ENCODE peak calls at places on chromosome 14, in nine cellular contexts. One of them, this sample, is unnamed.

GRCh38 chr14:70011098-70011497 is 131.9 kb downstream of the SMOC1 start:
- DNase-seq in AG09319: no peak
- DNase-seq in AG04450: no peak
- DNase-seq in neural crest cell: no peak
- DNase-seq in stimulated activated naive CD4-positive, alpha-beta T cell treated with Interleukin-2 at 50 U/mL for 16 hours: no peak
- DNase-seq in T follicular helper cell: no peak
- DNase-seq in amygdala: no peak
- DNase-seq in HuH-7.5: no peak
- DNase-seq in AG08395: no peak
- DNase-seq in this sample: no peak

GRCh38 chr14:94514351-94514750 is 5.1 kb upstream of the SERPINA12 start:
- DNase-seq in AG09319: no peak
- DNase-seq in AG04450: no peak
- DNase-seq in neural crest cell: no peak
- DNase-seq in stimulated activated naive CD4-positive, alpha-beta T cell treated with Interleukin-2 at 50 U/mL for 16 hours: no peak
- DNase-seq in T follicular helper cell: no peak
- DNase-seq in amygdala: no peak
- DNase-seq in HuH-7.5: no peak
- DNase-seq in AG08395: no peak
- DNase-seq in this sample: no peak

GRCh38 chr14:90654831-90655276 is 161.4 kb downstream of the TTC7B start:
- DNase-seq in AG09319: no peak
- DNase-seq in AG04450: no peak
- DNase-seq in neural crest cell: no peak
- DNase-seq in stimulated activated naive CD4-positive, alpha-beta T cell treated with Interleukin-2 at 50 U/mL for 16 hours: no peak
- DNase-seq in T follicular helper cell: no peak
- DNase-seq in amygdala: no peak
- DNase-seq in HuH-7.5: no peak
- DNase-seq in AG08395: no peak
- DNase-seq in this sample: peak; percentile 34

GRCh38 chr14:58663494-58664111 is 25.8 kb downstream of the DACT1 start:
- DNase-seq in AG09319: no peak
- DNase-seq in AG04450: peak; percentile 65
- DNase-seq in neural crest cell: no peak
- DNase-seq in stimulated activated naive CD4-positive, alpha-beta T cell treated with Interleukin-2 at 50 U/mL for 16 hours: no peak
- DNase-seq in T follicular helper cell: no peak
- DNase-seq in amygdala: no peak
- DNase-seq in HuH-7.5: no peak
- DNase-seq in AG08395: peak; percentile 41
- DNase-seq in this sample: no peak

GRCh38 chr14:72443991-72444431 is 449.9 kb downstream of the DPF3 start:
- DNase-seq in AG09319: no peak
- DNase-seq in AG04450: no peak
- DNase-seq in neural crest cell: no peak
- DNase-seq in stimulated activated naive CD4-positive, alpha-beta T cell treated with Interleukin-2 at 50 U/mL for 16 hours: peak; percentile 37
- DNase-seq in T follicular helper cell: no peak
- DNase-seq in amygdala: no peak
- DNase-seq in HuH-7.5: no peak
- DNase-seq in AG08395: no peak
- DNase-seq in this sample: no peak

GRCh38 chr14:77318006-77318553 is 2.6 kb downstream of the POMT2 start:
- DNase-seq in AG09319: no peak
- DNase-seq in AG04450: no peak
- DNase-seq in neural crest cell: no peak
- DNase-seq in stimulated activated naive CD4-positive, alpha-beta T cell treated with Interleukin-2 at 50 U/mL for 16 hours: no peak
- DNase-seq in T follicular helper cell: no peak
- DNase-seq in amygdala: peak; percentile 52
- DNase-seq in HuH-7.5: no peak
- DNase-seq in AG08395: no peak
- DNase-seq in this sample: no peak

GRCh38 chr14:100532154-100532915 is 54.9 kb downstream of the BEGAIN start:
- DNase-seq in AG09319: no peak
- DNase-seq in AG04450: no peak
- DNase-seq in neural crest cell: peak; percentile 0
- DNase-seq in stimulated activated naive CD4-positive, alpha-beta T cell treated with Interleukin-2 at 50 U/mL for 16 hours: no peak
- DNase-seq in T follicular helper cell: no peak
- DNase-seq in amygdala: no peak
- DNase-seq in HuH-7.5: no peak
- DNase-seq in AG08395: no peak
- DNase-seq in this sample: no peak

GRCh38 chr14:22416193-22416592 is 172.8 kb downstream of the DAD1 start:
- DNase-seq in AG09319: no peak
- DNase-seq in AG04450: no peak
- DNase-seq in neural crest cell: no peak
- DNase-seq in stimulated activated naive CD4-positive, alpha-beta T cell treated with Interleukin-2 at 50 U/mL for 16 hours: no peak
- DNase-seq in T follicular helper cell: no peak
- DNase-seq in amygdala: no peak
- DNase-seq in HuH-7.5: no peak
- DNase-seq in AG08395: no peak
- DNase-seq in this sample: no peak

GRCh38 chr14:58298477-58298879 is at the start of gene ARID4A:
- DNase-seq in AG09319: no peak
- DNase-seq in AG04450: no peak
- DNase-seq in neural crest cell: peak; percentile 59
- DNase-seq in stimulated activated naive CD4-positive, alpha-beta T cell treated with Interleukin-2 at 50 U/mL for 16 hours: no peak
- DNase-seq in T follicular helper cell: peak; percentile 82
- DNase-seq in amygdala: no peak
- DNase-seq in HuH-7.5: peak; percentile 9
- DNase-seq in AG08395: peak; percentile 3
- DNase-seq in this sample: no peak

GRCh38 chr14:90624732-90625444 is 191.3 kb downstream of the TTC7B start:
- DNase-seq in AG09319: no peak
- DNase-seq in AG04450: no peak
- DNase-seq in neural crest cell: no peak
- DNase-seq in stimulated activated naive CD4-positive, alpha-beta T cell treated with Interleukin-2 at 50 U/mL for 16 hours: no peak
- DNase-seq in T follicular helper cell: no peak
- DNase-seq in amygdala: no peak
- DNase-seq in HuH-7.5: no peak
- DNase-seq in AG08395: no peak
- DNase-seq in this sample: peak; percentile 95

GRCh38 chr14:104281768-104282301 is 143.4 kb downstream of the KIF26A start:
- DNase-seq in AG09319: no peak
- DNase-seq in AG04450: no peak
- DNase-seq in neural crest cell: no peak
- DNase-seq in stimulated activated naive CD4-positive, alpha-beta T cell treated with Interleukin-2 at 50 U/mL for 16 hours: no peak
- DNase-seq in T follicular helper cell: no peak
- DNase-seq in amygdala: no peak
- DNase-seq in HuH-7.5: no peak
- DNase-seq in AG08395: no peak
- DNase-seq in this sample: no peak

GRCh38 chr14:94125659-94126418 is 3.6 kb downstream of the IFI27L2 start:
- DNase-seq in AG09319: no peak
- DNase-seq in AG04450: no peak
- DNase-seq in neural crest cell: no peak
- DNase-seq in stimulated activated naive CD4-positive, alpha-beta T cell treated with Interleukin-2 at 50 U/mL for 16 hours: no peak
- DNase-seq in T follicular helper cell: no peak
- DNase-seq in amygdala: no peak
- DNase-seq in HuH-7.5: no peak
- DNase-seq in AG08395: no peak
- DNase-seq in this sample: no peak

GRCh38 chr14:59698793-59699192 is 122.2 kb upstream of the CCDC175 start:
- DNase-seq in AG09319: no peak
- DNase-seq in AG04450: no peak
- DNase-seq in neural crest cell: no peak
- DNase-seq in stimulated activated naive CD4-positive, alpha-beta T cell treated with Interleukin-2 at 50 U/mL for 16 hours: no peak
- DNase-seq in T follicular helper cell: no peak
- DNase-seq in amygdala: no peak
- DNase-seq in HuH-7.5: no peak
- DNase-seq in AG08395: no peak
- DNase-seq in this sample: no peak

GRCh38 chr14:24314377-24315193 is 3.3 kb downstream of the LTB4R start:
- DNase-seq in AG09319: no peak
- DNase-seq in AG04450: no peak
- DNase-seq in neural crest cell: no peak
- DNase-seq in stimulated activated naive CD4-positive, alpha-beta T cell treated with Interleukin-2 at 50 U/mL for 16 hours: no peak
- DNase-seq in T follicular helper cell: no peak
- DNase-seq in amygdala: no peak
- DNase-seq in HuH-7.5: no peak
- DNase-seq in AG08395: no peak
- DNase-seq in this sample: no peak

GRCh38 chr14:22047105-22047504 is 373.5 kb upstream of the OR4E1 start:
- DNase-seq in AG09319: no peak
- DNase-seq in AG04450: no peak
- DNase-seq in neural crest cell: peak; percentile 5
- DNase-seq in stimulated activated naive CD4-positive, alpha-beta T cell treated with Interleukin-2 at 50 U/mL for 16 hours: no peak
- DNase-seq in T follicular helper cell: peak; percentile 8
- DNase-seq in amygdala: peak; percentile 8
- DNase-seq in HuH-7.5: peak; percentile 4
- DNase-seq in AG08395: no peak
- DNase-seq in this sample: no peak

GRCh38 chr14:95267306-95267705 is 52.4 kb downstream of the CLMN start:
- DNase-seq in AG09319: no peak
- DNase-seq in AG04450: no peak
- DNase-seq in neural crest cell: no peak
- DNase-seq in stimulated activated naive CD4-positive, alpha-beta T cell treated with Interleukin-2 at 50 U/mL for 16 hours: no peak
- DNase-seq in T follicular helper cell: no peak
- DNase-seq in amygdala: no peak
- DNase-seq in HuH-7.5: no peak
- DNase-seq in AG08395: no peak
- DNase-seq in this sample: no peak

GRCh38 chr14:25003537-25003936 is 46.4 kb downstream of the STXBP6 start:
- DNase-seq in AG09319: no peak
- DNase-seq in AG04450: no peak
- DNase-seq in neural crest cell: no peak
- DNase-seq in stimulated activated naive CD4-positive, alpha-beta T cell treated with Interleukin-2 at 50 U/mL for 16 hours: no peak
- DNase-seq in T follicular helper cell: no peak
- DNase-seq in amygdala: no peak
- DNase-seq in HuH-7.5: no peak
- DNase-seq in AG08395: peak; percentile 38
- DNase-seq in this sample: no peak

GRCh38 chr14:51604078-51604477 is 47.6 kb upstream of the FRMD6 start:
- DNase-seq in AG09319: peak; percentile 76
- DNase-seq in AG04450: peak; percentile 67
- DNase-seq in neural crest cell: no peak
- DNase-seq in stimulated activated naive CD4-positive, alpha-beta T cell treated with Interleukin-2 at 50 U/mL for 16 hours: no peak
- DNase-seq in T follicular helper cell: no peak
- DNase-seq in amygdala: no peak
- DNase-seq in HuH-7.5: no peak
- DNase-seq in AG08395: peak; percentile 77
- DNase-seq in this sample: no peak

GRCh38 chr14:73833530-73834257 is 17.9 kb upstream of the PTGR2 start:
- DNase-seq in AG09319: peak; percentile 49
- DNase-seq in AG04450: no peak
- DNase-seq in neural crest cell: peak; percentile 14
- DNase-seq in stimulated activated naive CD4-positive, alpha-beta T cell treated with Interleukin-2 at 50 U/mL for 16 hours: no peak
- DNase-seq in T follicular helper cell: no peak
- DNase-seq in amygdala: peak; percentile 79
- DNase-seq in HuH-7.5: no peak
- DNase-seq in AG08395: peak; percentile 49
- DNase-seq in this sample: no peak

GRCh38 chr14:96100171-96101064 is 61.3 kb downstream of the C14orf132 start:
- DNase-seq in AG09319: peak; percentile 71
- DNase-seq in AG04450: peak; percentile 66
- DNase-seq in neural crest cell: peak; percentile 87
- DNase-seq in stimulated activated naive CD4-positive, alpha-beta T cell treated with Interleukin-2 at 50 U/mL for 16 hours: peak; percentile 28
- DNase-seq in T follicular helper cell: peak; percentile 50
- DNase-seq in amygdala: peak; percentile 65
- DNase-seq in HuH-7.5: peak; percentile 55
- DNase-seq in AG08395: peak; percentile 81
- DNase-seq in this sample: peak; percentile 53

GRCh38 chr14:67514203-67514607 is 18.9 kb upstream of the PLEKHH1 start:
- DNase-seq in AG09319: no peak
- DNase-seq in AG04450: no peak
- DNase-seq in neural crest cell: no peak
- DNase-seq in stimulated activated naive CD4-positive, alpha-beta T cell treated with Interleukin-2 at 50 U/mL for 16 hours: no peak
- DNase-seq in T follicular helper cell: no peak
- DNase-seq in amygdala: no peak
- DNase-seq in HuH-7.5: no peak
- DNase-seq in AG08395: no peak
- DNase-seq in this sample: no peak

GRCh38 chr14:93128785-93129459 is 13.2 kb upstream of the ITPK1 start:
- DNase-seq in AG09319: no peak
- DNase-seq in AG04450: no peak
- DNase-seq in neural crest cell: no peak
- DNase-seq in stimulated activated naive CD4-positive, alpha-beta T cell treated with Interleukin-2 at 50 U/mL for 16 hours: no peak
- DNase-seq in T follicular helper cell: no peak
- DNase-seq in amygdala: no peak
- DNase-seq in HuH-7.5: no peak
- DNase-seq in AG08395: peak; percentile 5
- DNase-seq in this sample: no peak

GRCh38 chr14:103692159-103692558 is 23.1 kb downstream of the XRCC3 start:
- DNase-seq in AG09319: no peak
- DNase-seq in AG04450: no peak
- DNase-seq in neural crest cell: no peak
- DNase-seq in stimulated activated naive CD4-positive, alpha-beta T cell treated with Interleukin-2 at 50 U/mL for 16 hours: no peak
- DNase-seq in T follicular helper cell: no peak
- DNase-seq in amygdala: no peak
- DNase-seq in HuH-7.5: no peak
- DNase-seq in AG08395: no peak
- DNase-seq in this sample: no peak

GRCh38 chr14:72744416-72745120 is 149.3 kb downstream of the DPF3 start:
- DNase-seq in AG09319: no peak
- DNase-seq in AG04450: no peak
- DNase-seq in neural crest cell: no peak
- DNase-seq in stimulated activated naive CD4-positive, alpha-beta T cell treated with Interleukin-2 at 50 U/mL for 16 hours: no peak
- DNase-seq in T follicular helper cell: no peak
- DNase-seq in amygdala: no peak
- DNase-seq in HuH-7.5: no peak
- DNase-seq in AG08395: no peak
- DNase-seq in this sample: no peak

GRCh38 chr14:105439710-105440553 is 20.3 kb downstream of the MTA1 start:
- DNase-seq in AG09319: no peak
- DNase-seq in AG04450: no peak
- DNase-seq in neural crest cell: no peak
- DNase-seq in stimulated activated naive CD4-positive, alpha-beta T cell treated with Interleukin-2 at 50 U/mL for 16 hours: no peak
- DNase-seq in T follicular helper cell: no peak
- DNase-seq in amygdala: peak; percentile 36
- DNase-seq in HuH-7.5: no peak
- DNase-seq in AG08395: peak; percentile 27
- DNase-seq in this sample: peak; percentile 72

GRCh38 chr14:89013098-89013504 is 188.7 kb downstream of the TTC8 start:
- DNase-seq in AG09319: no peak
- DNase-seq in AG04450: no peak
- DNase-seq in neural crest cell: no peak
- DNase-seq in stimulated activated naive CD4-positive, alpha-beta T cell treated with Interleukin-2 at 50 U/mL for 16 hours: no peak
- DNase-seq in T follicular helper cell: no peak
- DNase-seq in amygdala: no peak
- DNase-seq in HuH-7.5: peak; percentile 63
- DNase-seq in AG08395: peak; percentile 19
- DNase-seq in this sample: peak; percentile 16

GRCh38 chr14:60650382-60650961 is 1.2 kb upstream of the SIX1 start:
- DNase-seq in AG09319: no peak
- DNase-seq in AG04450: no peak
- DNase-seq in neural crest cell: no peak
- DNase-seq in stimulated activated naive CD4-positive, alpha-beta T cell treated with Interleukin-2 at 50 U/mL for 16 hours: no peak
- DNase-seq in T follicular helper cell: no peak
- DNase-seq in amygdala: no peak
- DNase-seq in HuH-7.5: no peak
- DNase-seq in AG08395: no peak
- DNase-seq in this sample: no peak

GRCh38 chr14:68703093-68703492 is 89.8 kb downstream of the ZFP36L1 start:
- DNase-seq in AG09319: no peak
- DNase-seq in AG04450: no peak
- DNase-seq in neural crest cell: no peak
- DNase-seq in stimulated activated naive CD4-positive, alpha-beta T cell treated with Interleukin-2 at 50 U/mL for 16 hours: no peak
- DNase-seq in T follicular helper cell: peak; percentile 6
- DNase-seq in amygdala: no peak
- DNase-seq in HuH-7.5: no peak
- DNase-seq in AG08395: peak; percentile 78
- DNase-seq in this sample: no peak

GRCh38 chr14:92325835-92326234 is 2.9 kb downstream of the SLC24A4 start:
- DNase-seq in AG09319: no peak
- DNase-seq in AG04450: no peak
- DNase-seq in neural crest cell: no peak
- DNase-seq in stimulated activated naive CD4-positive, alpha-beta T cell treated with Interleukin-2 at 50 U/mL for 16 hours: no peak
- DNase-seq in T follicular helper cell: no peak
- DNase-seq in amygdala: no peak
- DNase-seq in HuH-7.5: no peak
- DNase-seq in AG08395: no peak
- DNase-seq in this sample: no peak